ENCODE peak calls at places on chromosome 1, in six cellular contexts. A is mammary epithelial cell, P is M059J, C is mucosa of gallbladder, S is activated B cell treated with CpG ODN at 0.5 μM for 24 hours, D is GDM1. K is an unnamed sample.

GRCh38 chr1:246769306-246769705 is 45.1 kb downstream of the SCCPDH start:
- DNase-seq in A (peak; percentile 66), P (peak; percentile 5), C (peak; percentile 22), S (no peak), D (no peak), K (no peak)

GRCh38 chr1:181135815-181136737 is 47.6 kb downstream of the IER5 start:
- DNase-seq in A (peak; percentile 85), P (peak; percentile 93), C (no peak), S (no peak), D (peak; percentile 58), K (no peak)

GRCh38 chr1:51910618-51911017 is 32.1 kb upstream of the NRDC start:
- DNase-seq in A (no peak), P (no peak), C (no peak), S (no peak), D (no peak), K (no peak)

GRCh38 chr1:66182551-66183178 is 351.3 kb upstream of the SGIP1 start:
- DNase-seq in A (no peak), P (peak; percentile 54), C (no peak), S (no peak), D (no peak), K (no peak)

GRCh38 chr1:204637985-204638356 is 47.6 kb downstream of the LRRN2 start:
- DNase-seq in A (no peak), P (no peak), C (no peak), S (no peak), D (no peak), K (peak; percentile 55)

GRCh38 chr1:36882536-36883285 is 151.6 kb downstream of the GRIK3 start:
- DNase-seq in A (no peak), P (no peak), C (peak; percentile 1), S (no peak), D (no peak), K (no peak)

GRCh38 chr1:27564710-27565649 is 39.0 kb downstream of the AHDC1 start:
- DNase-seq in A (no peak), P (no peak), C (no peak), S (no peak), D (no peak), K (peak; percentile 11)

GRCh38 chr1:91583326-91583755 is 82.7 kb downstream of the CDC7 start:
- DNase-seq in A (peak; percentile 21), P (no peak), C (no peak), S (no peak), D (no peak), K (no peak)

GRCh38 chr1:45622267-45622890 is 1.5 kb downstream of the CCDC17 start:
- DNase-seq in A (no peak), P (no peak), C (no peak), S (no peak), D (no peak), K (no peak)

GRCh38 chr1:56446531-56447098 is 132.7 kb downstream of the PLPP3 start:
- DNase-seq in A (no peak), P (peak; percentile 42), C (no peak), S (no peak), D (no peak), K (no peak)

GRCh38 chr1:89546082-89546889 is 21.7 kb downstream of the LRRC8B start:
- DNase-seq in A (peak; percentile 50), P (peak; percentile 25), C (no peak), S (no peak), D (no peak), K (no peak)

GRCh38 chr1:40318970-40319621 is 2.0 kb upstream of the COL9A2 start:
- DNase-seq in A (peak; percentile 14), P (peak; percentile 59), C (no peak), S (no peak), D (no peak), K (no peak)

GRCh38 chr1:17207046-17207445 is 2.1 kb downstream of the PADI1 start:
- DNase-seq in A (no peak), P (peak; percentile 64), C (peak; percentile 58), S (peak; percentile 27), D (peak; percentile 67), K (no peak)

GRCh38 chr1:25017436-25018109 is 87.5 kb upstream of the RUNX3 start:
- DNase-seq in A (peak; percentile 68), P (peak; percentile 86), C (no peak), S (no peak), D (no peak), K (no peak)

GRCh38 chr1:229718177-229718576 is 92.1 kb downstream of the URB2 start:
- DNase-seq in A (no peak), P (no peak), C (no peak), S (no peak), D (no peak), K (no peak)

GRCh38 chr1:88979054-88979748 is 13.2 kb downstream of the KYAT3 start:
- DNase-seq in A (peak; percentile 46), P (peak; percentile 81), C (no peak), S (no peak), D (no peak), K (no peak)

GRCh38 chr1:212186427-212187207 is 98.6 kb upstream of the PPP2R5A start:
- DNase-seq in A (no peak), P (no peak), C (no peak), S (no peak), D (peak; percentile 19), K (no peak)

GRCh38 chr1:84390231-84390630 is 8.1 kb upstream of the DNASE2B start:
- DNase-seq in A (peak; percentile 55), P (no peak), C (no peak), S (no peak), D (no peak), K (no peak)

GRCh38 chr1:16139473-16139962 is 16.4 kb downstream of the EPHA2 start:
- DNase-seq in A (peak; percentile 87), P (peak; percentile 99), C (no peak), S (no peak), D (no peak), K (peak; percentile 62)

GRCh38 chr1:11523261-11523660 is 44.3 kb downstream of the DISP3 start:
- DNase-seq in A (no peak), P (no peak), C (no peak), S (no peak), D (no peak), K (no peak)

GRCh38 chr1:22849770-22850169 is 122.9 kb downstream of the LACTBL1 start:
- DNase-seq in A (no peak), P (no peak), C (no peak), S (no peak), D (no peak), K (no peak)

GRCh38 chr1:221667504-221667903 is 74.4 kb downstream of the DUSP10 start:
- DNase-seq in A (peak; percentile 92), P (peak; percentile 83), C (no peak), S (no peak), D (no peak), K (peak; percentile 45)

GRCh38 chr1:58699011-58699762 is 675 bp downstream of the MYSM1 start:
- DNase-seq in A (peak; percentile 8), P (peak; percentile 36), C (no peak), S (no peak), D (no peak), K (peak; percentile 35)

GRCh38 chr1:175527773-175528172 is 215.6 kb downstream of the TNR start:
- DNase-seq in A (peak; percentile 14), P (no peak), C (no peak), S (no peak), D (no peak), K (no peak)

GRCh38 chr1:72623299-72623708 is 341.0 kb upstream of the NEGR1 start:
- DNase-seq in A (peak; percentile 35), P (peak; percentile 33), C (no peak), S (no peak), D (peak; percentile 2), K (peak; percentile 72)

GRCh38 chr1:104706631-104707147 is 957.0 kb downstream of the AMY1C start:
- DNase-seq in A (no peak), P (peak; percentile 76), C (no peak), S (no peak), D (no peak), K (no peak)

GRCh38 chr1:227746676-227747075 is 11.4 kb downstream of the SNAP47 start:
- DNase-seq in A (no peak), P (no peak), C (no peak), S (no peak), D (no peak), K (no peak)

GRCh38 chr1:62177621-62178020 is 17.0 kb upstream of the L1TD1 start:
- DNase-seq in A (no peak), P (no peak), C (no peak), S (no peak), D (no peak), K (no peak)

GRCh38 chr1:45446530-45446929 is 44.4 kb downstream of the TESK2 start:
- DNase-seq in A (no peak), P (no peak), C (no peak), S (no peak), D (no peak), K (no peak)

K was measured in hepatocyte.